ENCODE peak calls at places on chromosome 3, in seven cellular contexts. S is NCI-H2171; L is kidney tubule cell; B is activated gamma-delta T cell; N is naive thymus-derived CD8-positive, alpha-beta T cell; Q is NCI-H1092 treated with DMSO at 0.1 percent for 48 hours; E is posterior cingulate gyrus. J is an unnamed sample.

GRCh38 chr3:195532345-195532744 is 10.8 kb downstream of the PPP1R2 start:
- DNase-seq in S (no peak), L (no peak), B (no peak), N (no peak), Q (no peak), E (no peak), J (no peak)

GRCh38 chr3:43894176-43895049 is 203.7 kb downstream of the ABHD5 start:
- DNase-seq in S (no peak), L (peak), B (no peak), N (no peak), Q (peak), E (peak), J (peak)

GRCh38 chr3:126053949-126054569 is 29.9 kb downstream of the SLC41A3 start:
- DNase-seq in S (no peak), L (no peak), B (no peak), N (no peak), Q (no peak), E (no peak), J (no peak)

GRCh38 chr3:142644502-142644901 is 48.3 kb downstream of the PLS1 start:
- DNase-seq in S (no peak), L (peak), B (no peak), N (no peak), Q (no peak), E (no peak), J (no peak)

GRCh38 chr3:187016639-187017345 is 86.5 kb downstream of the ST6GAL1 start:
- DNase-seq in S (no peak), L (peak), B (no peak), N (no peak), Q (no peak), E (no peak), J (peak)

GRCh38 chr3:42545284-42545900 is 36.4 kb downstream of the SEC22C start:
- DNase-seq in S (no peak), L (no peak), B (no peak), N (no peak), Q (no peak), E (no peak), J (no peak)

GRCh38 chr3:194817592-194818325 is 132.1 kb downstream of the FAM43A start:
- DNase-seq in S (peak), L (no peak), B (no peak), N (no peak), Q (no peak), E (no peak), J (no peak)

GRCh38 chr3:25483456-25483855 is 55.4 kb downstream of the RARB start:
- DNase-seq in S (no peak), L (peak), B (no peak), N (no peak), Q (no peak), E (no peak), J (no peak)

GRCh38 chr3:132445812-132446211 is 28.5 kb downstream of the DNAJC13 start:
- DNase-seq in S (no peak), L (peak), B (no peak), N (no peak), Q (no peak), E (no peak), J (no peak)

GRCh38 chr3:127408684-127409420 is 121.0 kb upstream of the PRR20G start:
- DNase-seq in S (no peak), L (no peak), B (no peak), N (no peak), Q (no peak), E (no peak), J (no peak)

GRCh38 chr3:11846281-11847034 is at the start of gene TAMM41:
- DNase-seq in S (peak), L (peak), B (peak), N (peak), Q (peak), E (peak), J (peak)

GRCh38 chr3:170355738-170356595 is 1.5 kb upstream of the SKIL start:
- DNase-seq in S (peak), L (peak), B (peak), N (peak), Q (peak), E (peak), J (peak)

GRCh38 chr3:159669753-159670152 is 318.9 kb upstream of the IL12A start:
- DNase-seq in S (no peak), L (peak), B (no peak), N (no peak), Q (no peak), E (no peak), J (no peak)

GRCh38 chr3:134796313-134797079 is 1.4 kb downstream of the EPHB1 start:
- DNase-seq in S (peak), L (peak), B (no peak), N (no peak), Q (peak), E (peak), J (no peak)

GRCh38 chr3:151468284-151468917 is 7.5 kb upstream of the IGSF10 start:
- DNase-seq in S (peak), L (peak), B (no peak), N (peak), Q (peak), E (no peak), J (peak)

GRCh38 chr3:16174389-16174788 is at the start of gene GALNT15:
- DNase-seq in S (no peak), L (peak), B (no peak), N (no peak), Q (no peak), E (peak), J (peak)

GRCh38 chr3:154307363-154307762 is 16.9 kb downstream of the DHX36 start:
- DNase-seq in S (no peak), L (no peak), B (no peak), N (no peak), Q (no peak), E (no peak), J (no peak)

GRCh38 chr3:87627316-87627715 is 350.9 kb upstream of the POU1F1 start:
- DNase-seq in S (no peak), L (no peak), B (no peak), N (no peak), Q (no peak), E (no peak), J (no peak)

GRCh38 chr3:83649692-83650091 is 1309.1 kb upstream of the CADM2 start:
- DNase-seq in S (no peak), L (no peak), B (no peak), N (no peak), Q (no peak), E (no peak), J (no peak)

GRCh38 chr3:3714572-3714971 is 84.7 kb upstream of the LRRN1 start:
- DNase-seq in S (no peak), L (no peak), B (no peak), N (no peak), Q (no peak), E (no peak), J (no peak)

GRCh38 chr3:159882784-159883779 is 105.6 kb upstream of the IL12A start:
- DNase-seq in S (no peak), L (peak), B (no peak), N (no peak), Q (peak), E (peak), J (no peak)

GRCh38 chr3:36907911-36908646 is 36.8 kb downstream of the TRANK1 start:
- DNase-seq in S (no peak), L (peak), B (peak), N (peak), Q (no peak), E (no peak), J (peak)

GRCh38 chr3:66666362-66666761 is 165.5 kb upstream of the LRIG1 start:
- DNase-seq in S (no peak), L (no peak), B (no peak), N (no peak), Q (no peak), E (no peak), J (no peak)

GRCh38 chr3:13279532-13279910 is 140.6 kb downstream of the NUP210 start:
- DNase-seq in S (no peak), L (no peak), B (no peak), N (no peak), Q (no peak), E (peak), J (no peak)

GRCh38 chr3:124985358-124985757 is 50.8 kb upstream of the MUC13 start:
- DNase-seq in S (no peak), L (peak), B (no peak), N (no peak), Q (no peak), E (no peak), J (peak)

GRCh38 chr3:112390783-112391641 is 58.1 kb downstream of the CD200 start:
- DNase-seq in S (no peak), L (peak), B (no peak), N (no peak), Q (no peak), E (no peak), J (peak)